ENCODE peak calls at places on chromosomes 5 and 9, in nine cellular contexts. W is Daoy; I is NCI-H2029; L is stimulated activated CD8-positive, alpha-beta memory T cell treated with anti-CD3 and anti-CD28 coated beads, Interleukin-15, amount 100 ng/mL, for 24 hours; X is NCI-H460; U is GM03348; E is Kasumi-1; N is activated CD8-positive, alpha-beta memory T cell treated with anti-CD3 and anti-CD28 coated beads, Interleukin-2, amount 50 U/mL, for 4 hours; S is memory B cell. R is an unnamed sample.

GRCh38 chr9:15696979-15697378 is 144.1 kb downstream of the CCDC171 start:
- DNase-seq in W (peak), I (no peak), L (no peak), X (no peak), U (peak), E (peak), N (no peak), S (no peak), R (no peak)

GRCh38 chr5:10689391-10690081 is 71.5 kb downstream of the DAP start:
- DNase-seq in W (peak), I (no peak), L (no peak), X (peak), U (peak), E (no peak), N (no peak), S (no peak), R (peak)

GRCh38 chr5:67209141-67209771 is 12.7 kb upstream of the CD180 start:
- DNase-seq in W (peak), I (peak), L (no peak), X (peak), U (peak), E (peak), N (peak), S (peak), R (peak)

GRCh38 chr5:89535421-89535820 is 652.4 kb upstream of the MEF2C start:
- DNase-seq in W (no peak), I (no peak), L (no peak), X (no peak), U (peak), E (peak), N (no peak), S (no peak), R (no peak)

GRCh38 chr9:113956901-113957777 is 81.0 kb downstream of the ZNF618 start:
- DNase-seq in W (peak), I (no peak), L (no peak), X (no peak), U (no peak), E (no peak), N (no peak), S (no peak), R (no peak)

GRCh38 chr5:151682751-151683331 is 3.9 kb downstream of the SPARC start:
- DNase-seq in W (no peak), I (no peak), L (no peak), X (no peak), U (no peak), E (no peak), N (no peak), S (no peak), R (no peak)

GRCh38 chr5:85132269-85132668 is 747.6 kb upstream of the EDIL3 start:
- DNase-seq in W (peak), I (no peak), L (no peak), X (no peak), U (no peak), E (no peak), N (no peak), S (no peak), R (peak)

GRCh38 chr9:120755827-120756434 is 37.3 kb downstream of the FBXW2 start:
- DNase-seq in W (peak), I (peak), L (peak), X (peak), U (peak), E (peak), N (peak), S (peak), R (peak)

GRCh38 chr5:126851441-126852103 is 74.6 kb downstream of the LMNB1 start:
- DNase-seq in W (no peak), I (no peak), L (no peak), X (no peak), U (no peak), E (no peak), N (no peak), S (no peak), R (no peak)

GRCh38 chr9:127943746-127944145 is 6.1 kb upstream of the DPM2 start:
- DNase-seq in W (peak), I (peak), L (peak), X (peak), U (peak), E (peak), N (peak), S (peak), R (peak)

GRCh38 chr5:39283231-39283818 is 64.0 kb upstream of the FYB1 start:
- DNase-seq in W (peak), I (peak), L (no peak), X (peak), U (peak), E (peak), N (peak), S (peak), R (peak)

GRCh38 chr9:90925581-90926257 is 124.1 kb downstream of the SYK start:
- DNase-seq in W (peak), I (no peak), L (no peak), X (no peak), U (peak), E (no peak), N (no peak), S (no peak), R (no peak)

GRCh38 chr9:14198049-14198448 is 115.9 kb downstream of the NFIB start:
- DNase-seq in W (no peak), I (no peak), L (no peak), X (no peak), U (no peak), E (no peak), N (no peak), S (no peak), R (no peak)

GRCh38 chr5:130616161-130616560 is 548.9 kb downstream of the HINT1 start:
- DNase-seq in W (no peak), I (no peak), L (no peak), X (no peak), U (no peak), E (no peak), N (no peak), S (no peak), R (no peak)

GRCh38 chr9:111975709-111976108 is 79.1 kb downstream of the UGCG start:
- DNase-seq in W (no peak), I (peak), L (no peak), X (peak), U (no peak), E (no peak), N (peak), S (no peak), R (peak)

GRCh38 chr9:121371495-121371911 is 1.5 kb upstream of the STOM start:
- DNase-seq in W (no peak), I (no peak), L (no peak), X (no peak), U (no peak), E (no peak), N (no peak), S (no peak), R (no peak)

GRCh38 chr5:141914154-141914743 is 9.4 kb upstream of the DELE1 start:
- DNase-seq in W (peak), I (no peak), L (no peak), X (no peak), U (peak), E (peak), N (peak), S (peak), R (peak)

GRCh38 chr9:118510711-118511110 is 806.5 kb downstream of the TLR4 start:
- DNase-seq in W (no peak), I (no peak), L (no peak), X (no peak), U (no peak), E (no peak), N (no peak), S (no peak), R (no peak)

GRCh38 chr5:39249560-39250274 is 30.4 kb upstream of the FYB1 start:
- DNase-seq in W (no peak), I (no peak), L (no peak), X (no peak), U (no peak), E (no peak), N (no peak), S (no peak), R (no peak)

GRCh38 chr5:133032852-133033742 is 6.7 kb upstream of the ZCCHC10 start:
- DNase-seq in W (peak), I (no peak), L (no peak), X (no peak), U (no peak), E (no peak), N (no peak), S (peak), R (no peak)

GRCh38 chr9:92654481-92655301 is 15.2 kb downstream of the IPPK start:
- DNase-seq in W (no peak), I (no peak), L (no peak), X (no peak), U (peak), E (no peak), N (no peak), S (no peak), R (no peak)

GRCh38 chr5:53481887-53482716 is 1.7 kb downstream of the FST start:
- DNase-seq in W (peak), I (peak), L (peak), X (peak), U (peak), E (peak), N (peak), S (peak), R (peak)

GRCh38 chr5:161713042-161713441 is 27.5 kb downstream of the GABRA6 start:
- DNase-seq in W (no peak), I (no peak), L (no peak), X (no peak), U (no peak), E (no peak), N (no peak), S (no peak), R (no peak)

GRCh38 chr5:10599828-10600227 is 36.0 kb downstream of the ANKRD33B start:
- DNase-seq in W (peak), I (no peak), L (no peak), X (no peak), U (peak), E (no peak), N (no peak), S (no peak), R (peak)

GRCh38 chr9:7174884-7175283 is 417.1 kb downstream of the KDM4C start:
- DNase-seq in W (peak), I (no peak), L (no peak), X (no peak), U (no peak), E (no peak), N (no peak), S (no peak), R (no peak)

GRCh38 chr5:141559481-141559880 is 59.3 kb downstream of the DIAPH1 start:
- DNase-seq in W (peak), I (no peak), L (no peak), X (no peak), U (peak), E (no peak), N (no peak), S (no peak), R (peak)

GRCh38 chr5:179339996-179340395 is 5.3 kb downstream of the ADAMTS2 start:
- DNase-seq in W (no peak), I (no peak), L (no peak), X (no peak), U (no peak), E (no peak), N (no peak), S (no peak), R (no peak)

GRCh38 chr5:93787598-93787997 is 46.2 kb upstream of the POU5F2 start:
- DNase-seq in W (no peak), I (no peak), L (no peak), X (no peak), U (no peak), E (no peak), N (no peak), S (no peak), R (no peak)

GRCh38 chr9:30774326-30774725 is 1610.1 kb upstream of the ACO1 start:
- DNase-seq in W (peak), I (no peak), L (no peak), X (no peak), U (no peak), E (no peak), N (no peak), S (no peak), R (no peak)

GRCh38 chr9:757246-757881 is 84.1 kb upstream of the DMRT1 start:
- DNase-seq in W (peak), I (peak), L (no peak), X (peak), U (peak), E (peak), N (no peak), S (no peak), R (peak)

GRCh38 chr5:151622367-151623097 is 31.4 kb upstream of the FAT2 start:
- DNase-seq in W (peak), I (peak), L (no peak), X (no peak), U (no peak), E (no peak), N (no peak), S (no peak), R (peak)

GRCh38 chr5:54013556-54014157 is 296.7 kb downstream of the ARL15 start:
- DNase-seq in W (peak), I (no peak), L (no peak), X (peak), U (peak), E (peak), N (peak), S (no peak), R (peak)

GRCh38 chr5:137575211-137575610 is 76.1 kb upstream of the SPOCK1 start:
- DNase-seq in W (no peak), I (no peak), L (no peak), X (no peak), U (no peak), E (no peak), N (no peak), S (no peak), R (no peak)

R was measured in SW480.